ENCODE peak calls at places on chromosome 10, in seven cellular contexts. O, G, I, V, S, N and M are unnamed samples.

GRCh38 chr10:70169661-70170364 is 501 bp downstream of the SAR1A start:
- DNase-seq in O (no peak), G (no peak), I (peak), V (peak), S (no peak), N (no peak), M (peak)

GRCh38 chr10:113732160-113732881 is 19.2 kb upstream of the PLEKHS1 start:
- DNase-seq in O (no peak), G (no peak), I (no peak), V (no peak), S (no peak), N (no peak), M (no peak)

GRCh38 chr10:133258066-133258817 is 18.4 kb downstream of the ADAM8 start:
- DNase-seq in O (no peak), G (no peak), I (no peak), V (peak), S (peak), N (no peak), M (peak)

GRCh38 chr10:28544058-28544457 is 11.1 kb downstream of the WAC start:
- DNase-seq in O (no peak), G (no peak), I (no peak), V (no peak), S (no peak), N (no peak), M (no peak)

GRCh38 chr10:97532935-97533671 is 34.4 kb downstream of the UBTD1 start:
- DNase-seq in O (peak), G (no peak), I (no peak), V (no peak), S (no peak), N (no peak), M (no peak)

GRCh38 chr10:132648072-132648855 is 110.7 kb downstream of the INPP5A start:
- DNase-seq in O (peak), G (no peak), I (no peak), V (no peak), S (no peak), N (no peak), M (no peak)

GRCh38 chr10:109205929-109206585 is 717.3 kb downstream of the XPNPEP1 start:
- DNase-seq in O (no peak), G (no peak), I (peak), V (peak), S (no peak), N (peak), M (no peak)

GRCh38 chr10:52191049-52191448 is 123.0 kb upstream of the DKK1 start:
- DNase-seq in O (no peak), G (no peak), I (no peak), V (no peak), S (no peak), N (no peak), M (no peak)

GRCh38 chr10:47094636-47095035 is 183.4 kb downstream of the PTPN20 start:
- DNase-seq in O (no peak), G (no peak), I (no peak), V (no peak), S (no peak), N (no peak), M (no peak)

GRCh38 chr10:110993024-110993693 is 73.8 kb downstream of the SHOC2 start:
- DNase-seq in O (no peak), G (no peak), I (no peak), V (peak), S (no peak), N (peak), M (no peak)

GRCh38 chr10:35611750-35612149 is 6.6 kb downstream of the GJD4 start:
- DNase-seq in O (no peak), G (no peak), I (no peak), V (peak), S (no peak), N (no peak), M (no peak)

GRCh38 chr10:70053212-70053895 is 708 bp downstream of the MACROH2A2 start:
- DNase-seq in O (peak), G (no peak), I (peak), V (no peak), S (peak), N (no peak), M (no peak)

GRCh38 chr10:73785221-73785720 is at the start of gene ZSWIM8:
- DNase-seq in O (peak), G (peak), I (peak), V (peak), S (peak), N (peak), M (peak)

GRCh38 chr10:89351402-89352038 is 23.7 kb downstream of the IFIT3 start:
- DNase-seq in O (peak), G (no peak), I (no peak), V (no peak), S (no peak), N (no peak), M (no peak)

GRCh38 chr10:69466158-69466490 is 14.9 kb downstream of the TSPAN15 start:
- DNase-seq in O (no peak), G (no peak), I (no peak), V (no peak), S (no peak), N (no peak), M (peak)

GRCh38 chr10:131201741-131202515 is 109.6 kb downstream of the TCERG1L start:
- DNase-seq in O (no peak), G (no peak), I (no peak), V (no peak), S (peak), N (no peak), M (no peak)

GRCh38 chr10:17835688-17836087 is 26.5 kb downstream of the MRC1 start:
- DNase-seq in O (no peak), G (no peak), I (peak), V (no peak), S (no peak), N (peak), M (no peak)

GRCh38 chr10:5557040-5557721 is 32.4 kb downstream of the CALML3 start:
- DNase-seq in O (no peak), G (no peak), I (no peak), V (no peak), S (peak), N (no peak), M (no peak)

GRCh38 chr10:119498889-119499864 is 43.3 kb downstream of the RGS10 start:
- DNase-seq in O (no peak), G (no peak), I (no peak), V (no peak), S (no peak), N (peak), M (no peak)

GRCh38 chr10:97873569-97873968 is 23.9 kb downstream of the GOLGA7B start:
- DNase-seq in O (no peak), G (no peak), I (no peak), V (no peak), S (no peak), N (no peak), M (no peak)

GRCh38 chr10:99421233-99421739 is 9.1 kb downstream of the GOT1 start:
- DNase-seq in O (no peak), G (no peak), I (no peak), V (no peak), S (no peak), N (no peak), M (no peak)

GRCh38 chr10:96642973-96643372 is 56.2 kb upstream of the TM9SF3 start:
- DNase-seq in O (peak), G (peak), I (peak), V (peak), S (peak), N (no peak), M (peak)

GRCh38 chr10:126059101-126059826 is 162.9 kb downstream of the FANK1 start:
- DNase-seq in O (no peak), G (no peak), I (no peak), V (no peak), S (no peak), N (no peak), M (no peak)

GRCh38 chr10:58781873-58782488 is 269.3 kb downstream of the BICC1 start:
- DNase-seq in O (peak), G (no peak), I (peak), V (peak), S (no peak), N (no peak), M (peak)

GRCh38 chr10:21265622-21266021 is 259.9 kb downstream of the SKIDA1 start:
- DNase-seq in O (no peak), G (no peak), I (no peak), V (no peak), S (no peak), N (no peak), M (no peak)

GRCh38 chr10:44154956-44155355 is 229.9 kb downstream of the CXCL12 start:
- DNase-seq in O (no peak), G (no peak), I (no peak), V (no peak), S (no peak), N (no peak), M (no peak)

GRCh38 chr10:19803676-19804075 is 12.6 kb upstream of the PLXDC2 start:
- DNase-seq in O (no peak), G (no peak), I (no peak), V (no peak), S (no peak), N (no peak), M (no peak)

GRCh38 chr10:63825111-63825510 is 303.9 kb downstream of the REEP3 start:
- DNase-seq in O (no peak), G (no peak), I (no peak), V (no peak), S (no peak), N (peak), M (no peak)

GRCh38 chr10:78211476-78212110 is 177.9 kb downstream of the RPS24 start:
- DNase-seq in O (peak), G (peak), I (no peak), V (peak), S (no peak), N (peak), M (peak)

GRCh38 chr10:33302188-33302829 is 32.2 kb downstream of the NRP1 start:
- DNase-seq in O (no peak), G (no peak), I (no peak), V (no peak), S (no peak), N (no peak), M (peak)

GRCh38 chr10:25023278-25023677 is 6.9 kb downstream of the THNSL1 start:
- DNase-seq in O (no peak), G (no peak), I (no peak), V (no peak), S (no peak), N (no peak), M (peak)

GRCh38 chr10:12638103-12638502 is 288.8 kb downstream of the CAMK1D start:
- DNase-seq in O (no peak), G (no peak), I (no peak), V (peak), S (peak), N (no peak), M (peak)